ENCODE peak calls at places on chromosomes 6 and 20, in seven cellular contexts. O, M, Q, R, F, K and A are unnamed samples.

GRCh38 chr20:2799688-2800589 is 488 bp downstream of the CPXM1 start:
- DNase-seq in O (no peak), M (no peak), Q (no peak), R (no peak), F (no peak), K (no peak), A (no peak)

GRCh38 chr6:169172946-169173345 is 80.7 kb downstream of the THBS2 start:
- DNase-seq in O (no peak), M (no peak), Q (no peak), R (no peak), F (no peak), K (peak), A (no peak)

GRCh38 chr6:42260424-42260888 is 42.8 kb upstream of the MRPS10 start:
- DNase-seq in O (no peak), M (no peak), Q (no peak), R (peak), F (no peak), K (no peak), A (no peak)

GRCh38 chr6:20033697-20034407 is 178.4 kb downstream of the MBOAT1 start:
- DNase-seq in O (no peak), M (no peak), Q (no peak), R (no peak), F (no peak), K (no peak), A (no peak)

GRCh38 chr6:90393232-90393884 is 96.7 kb upstream of the BACH2 start:
- DNase-seq in O (no peak), M (peak), Q (peak), R (peak), F (peak), K (no peak), A (no peak)

GRCh38 chr20:46305331-46305972 is 2.8 kb downstream of the CDH22 start:
- DNase-seq in O (no peak), M (no peak), Q (peak), R (no peak), F (no peak), K (no peak), A (no peak)

GRCh38 chr6:21559238-21559637 is 34.3 kb upstream of the SOX4 start:
- DNase-seq in O (no peak), M (no peak), Q (no peak), R (no peak), F (no peak), K (no peak), A (no peak)

GRCh38 chr6:134537146-134537555 is 219.2 kb upstream of the SGK1 start:
- DNase-seq in O (peak), M (peak), Q (no peak), R (peak), F (no peak), K (no peak), A (peak)

GRCh38 chr6:72639920-72640621 is 18.2 kb downstream of the KCNQ5 start:
- DNase-seq in O (no peak), M (no peak), Q (no peak), R (no peak), F (no peak), K (no peak), A (no peak)

DNA sequence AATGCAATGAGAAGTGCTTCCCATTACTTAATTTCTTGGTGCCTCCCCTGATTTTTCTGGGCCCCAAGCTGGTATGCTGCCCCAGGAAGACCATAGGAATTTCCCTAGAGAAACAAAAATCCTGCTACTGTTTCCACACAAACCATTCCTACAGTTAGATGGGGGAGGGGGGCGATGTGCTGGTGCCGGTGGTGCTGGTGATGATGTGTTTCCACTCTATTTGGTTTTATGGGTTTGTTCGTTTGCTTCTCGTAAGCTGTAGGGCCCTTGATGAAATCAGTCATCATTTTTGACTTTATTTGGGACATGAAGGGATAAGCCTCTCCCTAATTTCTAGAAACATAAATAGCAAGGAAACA is 105.1 kb downstream of the MKKS start:
- DNase-seq in O (no peak), M (no peak), Q (no peak), R (peak), F (no peak), K (no peak), A (no peak)
- H3K4me3 ChIP-seq in O (no peak), M (no peak), Q (no peak), R (peak), F (no peak), K (no peak), A (no peak)

GRCh38 chr6:31717499-31718222 is 2.5 kb downstream of the LY6G6D start:
- DNase-seq in O (no peak), M (no peak), Q (no peak), R (no peak), F (no peak), K (no peak), A (no peak)
- TF ChIP-seq CTCF in O (no peak), M (no peak), Q (no peak), R (no peak), F (no peak), K (no peak), A (no peak)

GRCh38 chr6:67608099-67608749 is 1026.9 kb upstream of the ADGRB3 start:
- DNase-seq in O (no peak), M (no peak), Q (no peak), R (no peak), F (no peak), K (no peak), A (no peak)

DNA sequence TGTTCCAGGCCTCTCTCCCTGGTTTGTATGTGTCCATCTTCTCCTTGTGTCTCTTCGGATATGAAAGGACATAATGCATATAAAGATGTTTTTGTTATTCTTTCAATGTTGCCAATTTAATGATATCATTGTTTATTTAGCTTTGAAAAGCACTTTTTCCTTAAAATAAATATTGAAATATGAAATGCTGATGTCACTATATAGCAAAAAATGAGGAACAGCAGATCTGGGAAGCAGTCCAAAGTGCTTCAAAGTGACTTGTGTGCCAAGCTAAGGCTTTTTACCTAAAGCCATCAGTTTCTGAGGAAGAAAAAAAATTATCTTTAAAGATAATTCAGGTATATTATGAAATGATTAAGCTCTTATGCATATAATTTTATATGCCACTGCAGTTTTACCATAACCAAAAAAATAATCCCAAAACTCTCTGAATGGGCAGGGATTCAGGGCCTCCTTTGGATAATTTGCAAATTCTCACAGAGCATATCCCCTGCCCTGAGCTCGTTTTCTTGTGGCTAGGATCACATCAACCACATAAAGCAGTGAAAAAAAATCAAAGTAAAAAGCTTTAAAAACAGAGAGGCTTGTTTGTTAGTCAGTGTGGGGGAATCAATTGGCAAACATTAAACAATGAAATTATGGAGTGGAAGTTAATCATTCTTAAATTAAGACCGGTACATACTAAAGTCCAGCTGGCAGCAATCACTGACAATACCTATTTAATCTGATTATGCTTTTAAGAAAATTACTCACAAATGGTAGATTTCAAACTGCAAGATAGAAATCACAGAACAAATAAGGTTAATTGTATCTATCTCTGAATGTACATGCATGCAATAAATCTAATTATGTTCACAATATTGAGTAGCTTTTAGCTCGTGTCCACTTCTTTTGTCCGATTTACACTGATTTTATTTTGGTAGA is 1027.9 kb upstream of the ADGRB3 start:
- DNase-seq in O (no peak), M (no peak), Q (no peak), R (peak), F (no peak), K (no peak), A (no peak)
- H3K4me3 ChIP-seq in O (no peak), M (no peak), Q (no peak), R (no peak), F (no peak), K (no peak), A (no peak)

GRCh38 chr6:74318738-74319137 is 622.7 kb downstream of the CD109 start:
- DNase-seq in O (no peak), M (no peak), Q (no peak), R (no peak), F (no peak), K (no peak), A (no peak)
- TF ChIP-seq CTCF in O (no peak), M (no peak), Q (no peak), R (no peak), F (no peak), K (no peak), A (no peak)